ENCODE peak calls at places on chromosome 20, in four cellular contexts. V is PC-3, W is lower lobe of right lung, H is colonic mucosa. Z is an unnamed sample. For H3K27me3 and H3K9me3, the result is how much of the 10 kb centered on the place peaks cover.

GRCh38 chr20:46222521-46223007 is 85.7 kb downstream of the CDH22 start:
- DNase-seq in V (no peak), W (no peak), H (no peak), Z (no peak)

GRCh38 chr20:33647603-33648395 is 14.3 kb upstream of the C20orf144 start:
- DNase-seq in V (peak), W (no peak), H (no peak), Z (peak)

GRCh38 chr20:57651977-57652864 is 32.0 kb upstream of the ZBP1 start:
- DNase-seq in V (no peak), W (peak), H (peak), Z (no peak)

GRCh38 chr20:50628326-50628725 is 63.0 kb downstream of the RIPOR3 start:
- DNase-seq in V (no peak), W (no peak), H (no peak), Z (no peak)

GRCh38 chr20:51036827-51037229 is 13.9 kb upstream of the KCNG1 start:
- DNase-seq in V (peak), W (no peak), H (no peak), Z (peak)

GRCh38 chr20:53517146-53517545 is 76.5 kb downstream of the ZNF217 start:
- DNase-seq in V (peak), W (no peak), H (peak), Z (peak)

GRCh38 chr20:10315138-10315537 is 96.5 kb downstream of the SNAP25 start:
- DNase-seq in V (no peak), W (no peak), H (no peak), Z (no peak)

GRCh38 chr20:40241944-40242343 is 447.1 kb downstream of the MAFB start:
- DNase-seq in V (no peak), W (no peak), H (no peak), Z (no peak)

GRCh38 chr20:50709574-50709973 is 18.2 kb upstream of the RIPOR3 start:
- DNase-seq in V (no peak), W (no peak), H (no peak), Z (no peak)

GRCh38 chr20:52494244-52494643 is 302.7 kb upstream of the ZFP64 start:
- DNase-seq in V (peak), W (no peak), H (no peak), Z (peak)

GRCh38 chr20:47272893-47273590 is 83.5 kb downstream of the ZMYND8 start:
- DNase-seq in V (peak), W (no peak), H (peak), Z (peak)

GRCh38 chr20:53899351-53900167 is 170.8 kb downstream of the BCAS1 start:
- DNase-seq in V (peak), W (no peak), H (peak), Z (peak)

GRCh38 chr20:62804632-62805364 is at the start of gene OGFR:
- DNase-seq in V (peak), W (peak), H (peak), Z (peak)

GRCh38 chr20:35985789-35986188 is 17.4 kb downstream of the CNBD2 start:
- DNase-seq in V (peak), W (no peak), H (no peak), Z (no peak)

GRCh38 chr20:11810316-11811130 is 107.2 kb upstream of the BTBD3 start:
- DNase-seq in V (peak), W (no peak), H (no peak), Z (peak)

GRCh38 chr20:15547109-15547508 is 1026.1 kb downstream of the KIF16B start:
- DNase-seq in V (no peak), W (no peak), H (no peak), Z (no peak)

GRCh38 chr20:35828434-35828833 is 56.6 kb downstream of the PHF20 start:
- DNase-seq in V (no peak), W (no peak), H (no peak), Z (peak)

GRCh38 chr20:63230800-63231268 is 4.9 kb upstream of the BIRC7 start:
- DNase-seq in V (peak), W (no peak), H (peak), Z (no peak)

GRCh38 chr20:37207176-37207575 is 27.8 kb upstream of the MROH8 start:
- DNase-seq in V (no peak), W (no peak), H (no peak), Z (no peak)

GRCh38 chr20:40961686-40962640 is 66.7 kb upstream of the TOP1 start:
- DNase-seq in V (peak), W (no peak), H (no peak), Z (no peak)

GRCh38 chr20:62367136-62367482 is at the start of gene LAMA5:
- DNase-seq in V (peak), W (peak), H (no peak), Z (peak)

GRCh38 chr20:44614525-44614924 is 32.1 kb downstream of the PKIG start:
- DNase-seq in V (no peak), W (peak), H (no peak), Z (peak)

GRCh38 chr20:52047811-52048302 is 143.7 kb downstream of the ZFP64 start:
- DNase-seq in V (no peak), W (no peak), H (no peak), Z (no peak)

GRCh38 chr20:32070282-32070681 is 18.2 kb downstream of the HCK start:
- DNase-seq in V (no peak), W (no peak), H (no peak), Z (no peak)

GRCh38 chr20:18689557-18689956 is 101.7 kb downstream of the DTD1 start:
- DNase-seq in V (no peak), W (no peak), H (no peak), Z (no peak)

GRCh38 chr20:17650301-17650761 is 31.7 kb downstream of the RRBP1 start:
- DNase-seq in V (no peak), W (no peak), H (no peak), Z (no peak)

GRCh38 chr20:59003836-59004492 is 3.1 kb downstream of the CTSZ start:
- DNase-seq in V (no peak), W (no peak), H (no peak), Z (no peak)
- H3K4me3 ChIP-seq in V (no peak), W (peak), H (no peak), Z (no peak)

DNA sequence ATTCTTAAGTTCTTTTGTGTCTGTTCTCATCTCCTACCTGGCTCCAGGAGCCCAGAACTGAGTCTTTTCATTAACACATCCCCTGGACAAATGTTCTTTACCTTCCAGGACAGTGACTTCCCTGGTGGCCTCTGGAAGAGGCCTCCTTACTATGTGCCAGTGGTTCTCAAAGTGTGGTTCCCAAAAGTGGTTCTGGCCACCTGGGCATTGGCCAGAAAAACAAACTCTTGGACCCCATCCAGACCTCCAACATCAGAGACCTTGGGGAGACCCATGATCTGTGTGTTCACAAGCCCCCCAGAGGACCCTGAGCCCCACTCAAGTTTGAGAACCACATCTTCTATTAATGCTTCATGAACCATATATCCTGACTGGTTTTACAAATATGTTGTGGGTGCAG is 7.2 kb upstream of the VSX1 start:
- DNase-seq in V (no peak), W (no peak), H (no peak), Z (no peak)
- H3K27me3 ChIP-seq in V (under half), W (under half), H (under half), Z (under half)

GRCh38 chr20:38241201-38241600 is 19.3 kb downstream of the KIAA1755 start:
- DNase-seq in V (no peak), W (no peak), H (no peak), Z (no peak)
- H3K9me3 ChIP-seq in V (under half), W (under half), H (under half), Z (under half)

GRCh38 chr20:49566401-49566800 is 1.5 kb downstream of the PTGIS start:
- DNase-seq in V (no peak), W (no peak), H (no peak), Z (no peak)
- H3K4me3 ChIP-seq in V (no peak), W (peak), H (no peak), Z (no peak)

GRCh38 chr20:4883051-4883450 is 118.3 kb downstream of the SLC23A2 start:
- DNase-seq in V (no peak), W (no peak), H (no peak), Z (no peak)
- H3K27me3 ChIP-seq in V (under half), W (under half), H (under half), Z (under half)

DNA sequence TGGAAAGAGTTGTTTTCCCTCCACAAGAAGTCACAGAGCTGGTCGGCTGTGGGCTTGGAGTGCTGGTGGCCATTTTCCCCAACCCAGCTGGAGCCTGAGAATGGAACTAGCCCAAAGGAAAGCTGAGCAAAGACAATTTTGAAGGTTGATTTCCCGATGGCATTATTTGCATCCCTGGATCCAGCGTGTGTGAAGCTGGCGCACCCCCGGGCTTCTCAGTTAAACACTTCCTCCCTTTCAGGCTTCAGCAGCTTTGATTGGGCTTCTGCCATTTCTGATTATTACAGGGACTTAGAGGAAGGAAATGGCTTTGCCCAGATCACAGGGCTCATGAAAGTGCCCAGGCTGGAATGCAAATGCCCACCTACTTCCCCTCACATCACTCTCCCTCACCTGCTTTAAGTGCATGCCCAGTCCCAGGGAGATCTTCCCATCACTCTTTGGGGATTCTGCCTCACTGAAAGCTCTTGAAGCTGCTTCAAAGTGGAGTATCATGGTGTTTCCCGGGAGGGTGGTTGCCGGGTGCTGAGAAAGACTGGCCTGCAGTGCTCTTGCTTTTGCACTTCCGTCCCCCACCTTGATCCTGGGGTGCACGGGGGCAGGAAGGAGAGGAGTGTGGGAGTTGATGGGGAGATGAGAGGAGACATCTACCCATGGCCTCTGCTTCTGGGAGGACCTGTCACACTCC is 28.2 kb downstream of the PHACTR3 start:
- DNase-seq in V (no peak), W (no peak), H (no peak), Z (no peak)
- H3K9me3 ChIP-seq in V (under half), W (under half), H (under half), Z (under half)

GRCh38 chr20:43514062-43514971 is 6.8 kb downstream of the L3MBTL1 start:
- DNase-seq in V (peak), W (peak), H (peak), Z (peak)

GRCh38 chr20:43513298-43514061 is 6.0 kb downstream of the L3MBTL1 start:
- DNase-seq in V (no peak), W (no peak), H (no peak), Z (no peak)

GRCh38 chr20:43511879-43512278 is 4.4 kb downstream of the L3MBTL1 start:
- DNase-seq in V (no peak), W (no peak), H (no peak), Z (no peak)

GRCh38 chr20:43516251-43516824 is 8.8 kb downstream of the L3MBTL1 start:
- DNase-seq in V (no peak), W (no peak), H (no peak), Z (peak)

DNA sequence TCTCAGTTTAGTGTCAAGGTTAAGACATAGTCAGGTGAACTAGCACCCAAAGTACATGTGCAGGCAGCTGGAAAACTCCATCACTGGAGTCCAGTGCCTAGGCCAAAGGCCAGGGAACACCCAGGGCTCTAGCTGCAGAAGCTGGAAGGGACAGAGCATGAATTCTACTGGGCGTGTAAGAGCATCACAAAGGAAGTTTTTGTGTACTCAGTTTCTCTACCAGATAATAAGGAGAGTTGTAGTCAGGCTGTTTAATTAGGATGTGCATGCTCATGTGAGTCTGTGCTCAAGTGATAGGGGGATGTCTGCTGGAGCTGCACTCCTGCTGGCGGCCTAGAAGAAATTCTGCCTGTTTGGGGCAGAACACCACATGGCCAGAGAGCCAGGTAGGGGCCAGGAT is 8.1 kb downstream of the L3MBTL1 start:
- DNase-seq in V (no peak), W (no peak), H (no peak), Z (no peak)
- H3K4me3 ChIP-seq in V (peak), W (no peak), H (no peak), Z (no peak)

DNA sequence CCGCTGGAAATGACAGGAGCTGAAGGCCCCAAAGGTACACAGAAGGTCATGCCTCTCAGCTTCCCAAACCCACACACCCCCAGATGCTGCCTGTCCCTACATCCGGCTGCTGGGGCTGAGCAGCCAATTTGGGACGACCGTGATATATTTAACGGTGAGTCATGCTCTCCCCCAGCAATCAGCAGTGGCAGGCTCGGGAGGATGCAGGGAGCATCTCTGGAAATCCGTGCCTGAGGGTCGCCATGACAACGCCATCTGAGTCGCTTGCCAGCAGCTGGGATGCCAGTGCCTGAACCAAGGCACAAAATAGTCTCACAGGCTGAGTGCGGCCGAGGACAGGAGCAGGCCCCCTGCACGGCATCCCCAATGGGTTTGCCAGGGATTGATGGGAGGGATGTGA is 57.9 kb downstream of the KCNB1 start:
- DNase-seq in V (no peak), W (no peak), H (no peak), Z (peak)
- H3K27me3 ChIP-seq in V (under half), W (under half), H (under half), Z (under half)